ENCODE peak calls at places on chromosomes 16 and 17, in nine cellular contexts. V is ovary, Q is coronary artery, P is fibroblast of lung, K is astrocyte of the spinal cord, X is fibroblast of villous mesenchyme, U is GM12865, G is mesendoderm, E is psoas muscle. N is an unnamed sample.
A peak's percentile ranks its signal among the peaks of the same experiment; 100 is the strongest.

GRCh38 chr16:78113258-78113657 is 13.8 kb downstream of the WWOX start:
- DNase-seq in V (no peak), Q (no peak), P (no peak), K (no peak), X (no peak), U (no peak), G (no peak), E (no peak), N (no peak)

GRCh38 chr17:14201595-14201994 is 35.1 kb downstream of the CDRT15 start:
- DNase-seq in V (no peak), Q (no peak), P (no peak), K (no peak), X (no peak), U (no peak), G (no peak), E (no peak), N (no peak)

GRCh38 chr16:66858740-66859396 is 14.7 kb downstream of the CA7 start:
- DNase-seq in V (no peak), Q (no peak), P (peak; percentile 67), K (peak; percentile 47), X (peak; percentile 23), U (peak; percentile 56), G (no peak), E (peak; percentile 73), N (no peak)

GRCh38 chr17:71320009-71320796 is 800.6 kb upstream of the SOX9 start:
- DNase-seq in V (no peak), Q (no peak), P (no peak), K (no peak), X (no peak), U (no peak), G (no peak), E (no peak), N (no peak)

GRCh38 chr17:57918017-57918895 is 37.0 kb downstream of the CUEDC1 start:
- DNase-seq in V (no peak), Q (no peak), P (peak; percentile 58), K (peak; percentile 44), X (peak; percentile 35), U (no peak), G (peak; percentile 81), E (no peak), N (no peak)

GRCh38 chr16:69187891-69188451 is 1.0 kb downstream of the SNTB2 start:
- DNase-seq in V (peak; percentile 40), Q (no peak), P (peak; percentile 46), K (peak; percentile 55), X (peak; percentile 48), U (peak; percentile 49), G (no peak), E (peak; percentile 62), N (no peak)

GRCh38 chr17:60435244-60436170 is 13.2 kb downstream of the CHCT1 start:
- DNase-seq in V (peak; percentile 82), Q (peak; percentile 80), P (peak; percentile 81), K (peak; percentile 87), X (peak; percentile 90), U (peak; percentile 76), G (peak; percentile 78), E (peak; percentile 73), N (peak; percentile 56)

GRCh38 chr17:9241371-9241712 is 220.0 kb downstream of the NTN1 start:
- DNase-seq in V (peak; percentile 57), Q (no peak), P (no peak), K (peak; percentile 31), X (peak; percentile 26), U (no peak), G (no peak), E (peak; percentile 38), N (no peak)

GRCh38 chr17:31743767-31744166 is 115.3 kb downstream of the COPRS start:
- DNase-seq in V (no peak), Q (no peak), P (peak; percentile 62), K (peak; percentile 20), X (peak; percentile 38), U (no peak), G (peak; percentile 25), E (no peak), N (no peak)

GRCh38 chr17:4807534-4808377 is 804 bp downstream of the PLD2 start:
- DNase-seq in V (peak; percentile 39), Q (no peak), P (no peak), K (no peak), X (no peak), U (no peak), G (no peak), E (peak; percentile 21), N (no peak)

GRCh38 chr16:62831235-62831634 is 795.0 kb upstream of the CDH8 start:
- DNase-seq in V (no peak), Q (no peak), P (no peak), K (no peak), X (no peak), U (no peak), G (no peak), E (no peak), N (no peak)

GRCh38 chr17:19248149-19248922 is 11.2 kb downstream of the EPN2 start:
- DNase-seq in V (no peak), Q (no peak), P (no peak), K (no peak), X (no peak), U (no peak), G (peak; percentile 19), E (no peak), N (no peak)

GRCh38 chr17:55531053-55531728 is 19.9 kb upstream of the SMIM36 start:
- DNase-seq in V (no peak), Q (no peak), P (no peak), K (no peak), X (no peak), U (no peak), G (peak; percentile 36), E (no peak), N (no peak)

GRCh38 chr17:57256708-57257112 is 387 bp downstream of the MSI2 start:
- DNase-seq in V (peak; percentile 62), Q (no peak), P (peak; percentile 23), K (peak; percentile 33), X (peak; percentile 22), U (peak; percentile 51), G (peak; percentile 50), E (no peak), N (no peak)

GRCh38 chr17:10169274-10169673 is 29.1 kb downstream of the GAS7 start:
- DNase-seq in V (no peak), Q (no peak), P (no peak), K (no peak), X (peak; percentile 89), U (no peak), G (no peak), E (no peak), N (no peak)

GRCh38 chr17:38572665-38573365 is 32.9 kb downstream of the SRCIN1 start:
- DNase-seq in V (no peak), Q (no peak), P (no peak), K (no peak), X (no peak), U (no peak), G (peak; percentile 91), E (no peak), N (no peak)

GRCh38 chr17:21019976-21020575 is 22.7 kb downstream of the USP22 start:
- DNase-seq in V (no peak), Q (no peak), P (no peak), K (no peak), X (no peak), U (peak; percentile 77), G (peak; percentile 53), E (peak; percentile 55), N (no peak)

GRCh38 chr17:737561-738113 is 5.2 kb downstream of the TLCD3A start:
- DNase-seq in V (no peak), Q (no peak), P (no peak), K (no peak), X (no peak), U (no peak), G (no peak), E (no peak), N (no peak)

GRCh38 chr17:81486174-81486810 is 26.3 kb downstream of the ACTG1 start:
- DNase-seq in V (no peak), Q (no peak), P (no peak), K (no peak), X (no peak), U (no peak), G (no peak), E (no peak), N (no peak)

GRCh38 chr17:74245818-74246204 is 28.2 kb upstream of the DNAI2 start:
- DNase-seq in V (no peak), Q (no peak), P (no peak), K (no peak), X (no peak), U (no peak), G (peak; percentile 23), E (no peak), N (no peak)

GRCh38 chr16:14564881-14565687 is 65.0 kb downstream of the PARN start:
- DNase-seq in V (no peak), Q (no peak), P (peak; percentile 21), K (peak; percentile 32), X (peak; percentile 73), U (no peak), G (no peak), E (no peak), N (no peak)

GRCh38 chr17:78313735-78314648 is 45.9 kb downstream of the SOCS3 start:
- DNase-seq in V (peak; percentile 82), Q (no peak), P (peak; percentile 68), K (peak; percentile 87), X (peak; percentile 74), U (peak; percentile 69), G (peak; percentile 95), E (peak; percentile 76), N (no peak)
- H3K4me3 ChIP-seq in V (peak overlapping the region; percentile 34), Q (peak overlapping the region; percentile 73), P (peak overlapping the region; percentile 46), K (no peak overlapping the region), X (peak overlapping the region; percentile 35), U (peak overlapping the region; percentile 16), G (peak overlapping the region; percentile 32), E (peak overlapping the region; percentile 60), N (peak overlapping the region; percentile 33)

DNA sequence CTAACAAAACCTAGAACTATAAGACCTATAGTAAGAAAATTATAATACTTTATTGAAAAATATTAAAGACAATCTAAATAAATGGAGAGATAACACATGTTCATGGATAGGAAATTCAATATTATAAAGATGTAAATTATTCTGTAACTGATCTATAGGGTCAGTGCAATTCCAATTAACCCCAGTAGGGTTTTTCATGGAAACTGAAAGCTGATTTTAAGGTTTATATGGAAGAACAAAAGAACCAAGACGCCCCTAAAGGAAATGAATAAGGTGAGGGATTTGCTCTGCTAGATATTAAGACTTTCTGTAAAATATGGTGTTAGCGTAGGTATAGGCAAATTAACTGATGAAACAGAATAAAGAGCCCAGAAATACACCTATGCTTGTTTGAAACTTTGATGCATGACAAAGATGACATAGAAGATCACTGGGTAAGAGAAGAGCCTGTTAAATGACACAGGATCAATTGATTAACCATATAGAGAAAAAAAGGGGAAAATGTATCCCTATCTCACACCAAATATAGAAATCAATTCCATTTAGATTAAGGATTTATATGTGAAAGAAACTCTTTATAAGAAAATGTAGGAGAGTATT is 3.0 kb downstream of the ICAM2 start:
- DNase-seq in V (no peak), Q (no peak), P (no peak), K (no peak), X (no peak), U (no peak), G (no peak), E (no peak), N (no peak)
- H3K4me3 ChIP-seq in V (no peak overlapping the region), Q (no peak overlapping the region), P (no peak overlapping the region), K (no peak overlapping the region), X (no peak overlapping the region), U (peak overlapping the region; percentile 36), G (no peak overlapping the region), E (peak overlapping the region; percentile 22), N (no peak overlapping the region)

GRCh38 chr16:52547834-52548215 is 882 bp upstream of the TOX3 start:
- DNase-seq in V (no peak), Q (no peak), P (no peak), K (no peak), X (no peak), U (no peak), G (no peak), E (no peak), N (no peak)
- H3K4me3 ChIP-seq in V (no peak overlapping the region), Q (no peak overlapping the region), P (no peak overlapping the region), K (no peak overlapping the region), X (no peak overlapping the region), U (no peak overlapping the region), G (no peak overlapping the region), E (no peak overlapping the region), N (no peak overlapping the region)

GRCh38 chr17:77404812-77405581 is 264.2 kb downstream of the SEC14L1 start:
- DNase-seq in V (peak; percentile 36), Q (no peak), P (peak; percentile 84), K (peak; percentile 64), X (no peak), U (peak; percentile 89), G (no peak), E (no peak), N (no peak)
- H3K4me3 ChIP-seq in V (no peak overlapping the region), Q (peak overlapping the region; percentile 14), P (no peak overlapping the region), K (no peak overlapping the region), X (no peak overlapping the region), U (peak overlapping the region; percentile 9), G (no peak overlapping the region), E (no peak overlapping the region), N (no peak overlapping the region)